ENCODE peak calls at places on chromosome 16, in nine cellular contexts. O, X, L, H, S, A, P, U and D are unnamed samples.

GRCh38 chr16:997440-998051 is 16.0 kb downstream of the SOX8 start:
- DNase-seq in X (peak), L (no peak), A (peak), P (no peak), H (no peak), U (peak), S (no peak), O (no peak), D (no peak)

GRCh38 chr16:70250748-70251650 is 741 bp downstream of the EXOSC6 start:
- DNase-seq in L (no peak), O (no peak), S (peak), P (no peak), U (peak), H (no peak), A (peak), X (peak), D (no peak)

GRCh38 chr16:11038777-11039176 is 94.4 kb downstream of the CLEC16A start:
- DNase-seq in S (no peak), L (no peak), X (no peak), P (no peak), A (peak), O (no peak), U (no peak), H (peak), D (no peak)

GRCh38 chr16:2529061-2529931 is 1.9 kb downstream of the CEMP1 start:
- DNase-seq in U (no peak), S (peak), O (no peak), X (no peak), P (no peak), A (no peak), H (no peak), L (no peak), D (no peak)

GRCh38 chr16:82999711-83000110 is 372.9 kb downstream of the CDH13 start:
- DNase-seq in A (no peak), H (no peak), P (no peak), U (no peak), S (no peak), X (no peak), O (no peak), L (no peak), D (no peak)

GRCh38 chr16:30567991-30568638 is 3.4 kb downstream of the ZNF688 start:
- DNase-seq in U (no peak), L (no peak), P (peak), H (no peak), O (no peak), X (no peak), A (peak), S (no peak), D (no peak)

GRCh38 chr16:49687603-49688002 is 168.3 kb downstream of the ZNF423 start:
- DNase-seq in S (no peak), X (no peak), H (no peak), U (no peak), A (no peak), L (no peak), O (no peak), P (no peak), D (no peak)

GRCh38 chr16:56938664-56939513 is 6.9 kb downstream of the HERPUD1 start:
- DNase-seq in A (no peak), H (peak), U (no peak), L (no peak), P (no peak), X (no peak), S (no peak), O (no peak), D (no peak)

GRCh38 chr16:22192261-22193133 is 13.6 kb upstream of the EEF2K start:
- DNase-seq in H (peak), A (peak), O (peak), X (peak), P (peak), U (peak), L (no peak), S (no peak), D (peak)

GRCh38 chr16:4265676-4266075 is 7.1 kb downstream of the TFAP4 start:
- DNase-seq in H (no peak), X (no peak), U (no peak), O (no peak), L (no peak), P (no peak), S (no peak), A (no peak), D (no peak)

GRCh38 chr16:68770671-68771070 is 33.6 kb downstream of the CDH1 start:
- DNase-seq in O (no peak), X (no peak), P (no peak), S (peak), L (no peak), U (no peak), H (no peak), A (no peak), D (no peak)

GRCh38 chr16:2852731-2853507 is 5.1 kb downstream of the PRSS22 start:
- DNase-seq in A (no peak), S (peak), O (no peak), L (no peak), H (no peak), U (no peak), P (no peak), X (no peak), D (no peak)

GRCh38 chr16:81035975-81036750 is 521 bp downstream of the ATMIN start:
- DNase-seq in X (peak), A (peak), S (peak), H (peak), L (no peak), O (no peak), U (peak), P (no peak), D (no peak)

GRCh38 chr16:88839745-88840588 is 16.8 kb downstream of the GALNS start:
- DNase-seq in L (no peak), H (no peak), U (no peak), X (no peak), O (no peak), P (no peak), A (no peak), S (no peak), D (no peak)
- TF ChIP-seq POLR2AphosphoS5 in L (no peak), H (no peak), U (no peak), X (no peak), O (no peak), P (no peak), A (no peak), S (no peak), D (no peak)

GRCh38 chr16:71883193-71883848 is 661 bp downstream of the ZNF821 start:
- DNase-seq in O (no peak), X (no peak), P (no peak), S (no peak), H (peak), A (peak), U (peak), L (no peak), D (no peak)
- TF ChIP-seq CTCF in O (no peak), X (no peak), P (no peak), S (no peak), H (no peak), A (no peak), U (no peak), L (no peak), D (no peak)

GRCh38 chr16:75653926-75654325 is 6.4 kb downstream of the TERF2IP start:
- DNase-seq in L (no peak), S (peak), X (no peak), O (no peak), U (no peak), P (no peak), A (no peak), H (no peak), D (no peak)
- H3K4me3 ChIP-seq in L (no peak), S (no peak), X (no peak), O (no peak), U (no peak), P (peak), A (no peak), H (no peak), D (no peak)

GRCh38 chr16:85554114-85554790 is 58.9 kb upstream of the GSE1 start:
- DNase-seq in U (peak), H (peak), S (peak), X (peak), A (peak), P (peak), O (no peak), L (peak), D (no peak)

GRCh38 chr16:85557083-85557975 is 55.8 kb upstream of the GSE1 start:
- DNase-seq in H (no peak), A (peak), X (no peak), O (no peak), U (no peak), L (no peak), S (peak), P (no peak), D (no peak)

GRCh38 chr16:85554791-85555548 is 58.2 kb upstream of the GSE1 start:
- DNase-seq in P (no peak), H (peak), U (peak), X (peak), O (no peak), S (no peak), L (no peak), A (peak), D (no peak)

GRCh38 chr16:85556456-85557082 is 56.6 kb upstream of the GSE1 start:
- DNase-seq in U (no peak), L (no peak), O (no peak), A (peak), S (peak), H (no peak), P (no peak), X (peak), D (no peak)

GRCh38 chr16:85555549-85556455 is 57.3 kb upstream of the GSE1 start:
- DNase-seq in P (no peak), H (no peak), S (peak), O (no peak), L (no peak), U (no peak), A (peak), X (peak), D (no peak)
- TF ChIP-seq POLR2AphosphoS5 in P (peak), H (peak), S (no peak), O (no peak), L (no peak), U (no peak), A (peak), X (no peak), D (no peak)